ENCODE peak calls at places on chromosome 4, in seven cellular contexts. K, I, B, E, N, G and X are unnamed samples.
A peak's percentile ranks its signal among the peaks of the same experiment; 100 is the strongest.

GRCh38 chr4:139710073-139710472 is 44.5 kb downstream of the MGST2 start:
- DNase-seq in K (no peak), I (no peak), B (no peak), E (peak; percentile 45), N (no peak), G (no peak), X (no peak)

GRCh38 chr4:128510850-128511249 is 223.2 kb upstream of the PGRMC2 start:
- DNase-seq in K (no peak), I (no peak), B (no peak), E (no peak), N (no peak), G (no peak), X (no peak)

GRCh38 chr4:16329132-16329796 is 103.0 kb upstream of the TAPT1 start:
- DNase-seq in K (no peak), I (no peak), B (no peak), E (peak; percentile 2), N (no peak), G (no peak), X (no peak)

GRCh38 chr4:138561906-138562305 is 319.8 kb upstream of the SLC7A11 start:
- DNase-seq in K (peak; percentile 54), I (no peak), B (no peak), E (no peak), N (peak; percentile 13), G (no peak), X (no peak)

GRCh38 chr4:118280501-118281218 is 72.1 kb downstream of the PRSS12 start:
- DNase-seq in K (no peak), I (no peak), B (no peak), E (peak; percentile 85), N (peak; percentile 72), G (peak; percentile 29), X (no peak)

GRCh38 chr4:47749858-47750257 is 88.0 kb downstream of the CORIN start:
- DNase-seq in K (no peak), I (no peak), B (no peak), E (no peak), N (no peak), G (no peak), X (no peak)

GRCh38 chr4:165425629-165426028 is 46.8 kb downstream of the CPE start:
- DNase-seq in K (no peak), I (no peak), B (no peak), E (no peak), N (no peak), G (no peak), X (no peak)

GRCh38 chr4:5424901-5425300 is 283.5 kb downstream of the EVC2 start:
- DNase-seq in K (no peak), I (no peak), B (no peak), E (no peak), N (no peak), G (no peak), X (no peak)

GRCh38 chr4:38177035-38177791 is 217.0 kb downstream of the PTTG2 start:
- DNase-seq in K (no peak), I (peak; percentile 40), B (no peak), E (peak; percentile 44), N (peak; percentile 70), G (peak; percentile 41), X (no peak)

DNA sequence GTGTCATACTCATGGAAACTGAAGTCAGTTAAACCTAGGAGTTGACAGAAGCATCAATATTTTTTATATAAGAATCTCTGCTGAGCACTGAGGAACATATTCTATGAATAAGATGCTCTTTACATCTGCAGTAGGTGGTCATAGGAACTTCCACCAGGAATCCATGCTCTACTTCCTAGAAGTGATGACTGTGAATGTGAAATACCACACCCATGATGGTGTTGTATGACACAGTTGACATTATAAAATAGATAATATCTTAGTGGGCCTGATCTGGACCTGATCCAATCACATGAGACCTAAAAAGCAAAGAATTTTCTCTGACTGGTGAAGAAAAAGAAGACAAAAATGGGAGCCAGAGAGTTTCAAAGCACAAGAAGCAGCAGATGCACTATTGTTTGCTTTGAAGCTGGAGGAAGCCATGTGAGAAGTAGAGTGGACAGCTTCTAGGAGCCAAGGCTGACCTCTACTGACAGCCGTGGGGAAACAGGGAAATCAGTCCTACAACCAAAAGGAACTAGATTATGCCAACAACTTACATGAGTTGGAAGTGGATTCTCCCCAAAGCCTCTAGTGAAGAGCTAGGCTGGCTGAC is 68.6 kb upstream of the HS3ST1 start:
- DNase-seq in K (no peak), I (no peak), B (no peak), E (no peak), N (no peak), G (no peak), X (no peak)
- TF ChIP-seq CTCF in K (no peak), I (no peak), B (no peak), E (no peak), N (no peak), G (no peak), X (no peak)

GRCh38 chr4:152172146-152172545 is 363.7 kb downstream of the FBXW7 start:
- DNase-seq in K (no peak), I (no peak), B (no peak), E (no peak), N (no peak), G (no peak), X (no peak)
- H3K4me3 ChIP-seq in K (no peak overlapping the region), I (no peak overlapping the region), B (no peak overlapping the region), E (no peak overlapping the region), N (no peak overlapping the region), G (no peak overlapping the region), X (no peak overlapping the region)

GRCh38 chr4:40055873-40056721 is 553 bp upstream of the N4BP2 start:
- DNase-seq in K (peak; percentile 72), I (peak; percentile 60), B (peak; percentile 41), E (peak; percentile 83), N (peak; percentile 73), G (peak; percentile 33), X (peak; percentile 1)
- TF ChIP-seq CTCF in K (no peak), I (no peak), B (no peak), E (peak; percentile 7), N (no peak), G (no peak), X (no peak)

DNA sequence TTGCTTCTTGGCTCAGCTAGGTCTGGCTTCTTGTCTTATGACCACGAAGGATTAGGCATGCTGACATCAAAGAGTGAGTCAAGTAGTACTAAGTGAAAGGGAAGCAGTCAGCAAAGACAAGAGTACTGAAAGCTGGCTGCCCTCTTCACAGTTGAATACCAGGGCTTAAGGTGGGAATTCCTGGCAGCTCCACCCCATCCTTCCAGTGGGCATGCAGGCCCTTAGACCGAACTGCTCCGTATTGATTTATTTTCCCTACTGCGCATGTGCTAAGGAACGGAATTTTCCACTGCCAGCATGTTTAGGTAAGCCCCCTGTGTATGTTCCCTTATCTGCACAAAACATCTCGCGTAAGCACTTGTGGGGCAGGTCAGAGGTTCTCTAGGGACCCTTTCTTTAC is 2320.1 kb downstream of the ARAP2 start:
- DNase-seq in K (no peak), I (no peak), B (no peak), E (peak; percentile 37), N (no peak), G (no peak), X (no peak)
- H3K4me3 ChIP-seq in K (no peak overlapping the region), I (no peak overlapping the region), B (no peak overlapping the region), E (no peak overlapping the region), N (no peak overlapping the region), G (no peak overlapping the region), X (no peak overlapping the region)